ENCODE peak calls at places on chromosomes 2 and 18, in eight cellular contexts. N is heart right ventricle; B is aorta; W is A673; O is CD8-positive, alpha-beta memory T cell; L is gastrocnemius medialis; C is lung; D is thoracic aorta. X is an unnamed sample. For H3K4me1, the result is how much of the 10 kb centered on the place peaks cover.

GRCh38 chr2:158459161-158460003 is 2.6 kb downstream of the PKP4 start:
- DNase-seq in N (no peak), B (no peak), W (peak), O (no peak), L (no peak), C (no peak), D (no peak), X (no peak)

GRCh38 chr2:218621007-218621406 is 13.3 kb downstream of the PLCD4 start:
- DNase-seq in N (no peak), B (no peak), W (no peak), O (no peak), L (peak), C (no peak), D (no peak), X (no peak)

GRCh38 chr2:160859086-160859485 is 301.1 kb upstream of the TANK start:
- DNase-seq in N (no peak), B (no peak), W (peak), O (no peak), L (no peak), C (no peak), D (no peak), X (no peak)

GRCh38 chr2:45170191-45170975 is 161.1 kb upstream of the SIX2 start:
- DNase-seq in N (no peak), B (no peak), W (no peak), O (no peak), L (no peak), C (no peak), D (no peak), X (no peak)

GRCh38 chr2:27638709-27639108 is 9.9 kb downstream of the GPN1 start:
- DNase-seq in N (no peak), B (no peak), W (no peak), O (no peak), L (no peak), C (no peak), D (no peak), X (no peak)

GRCh38 chr2:42941633-42942176 is 149.3 kb upstream of the HAAO start:
- DNase-seq in N (no peak), B (no peak), W (no peak), O (no peak), L (no peak), C (no peak), D (no peak), X (no peak)

GRCh38 chr2:48569433-48569832 is 39.5 kb downstream of the STON1 start:
- DNase-seq in N (no peak), B (no peak), W (no peak), O (no peak), L (no peak), C (no peak), D (no peak), X (no peak)

GRCh38 chr2:37663390-37663789 is 8.1 kb downstream of the CDC42EP3 start:
- DNase-seq in N (no peak), B (no peak), W (no peak), O (no peak), L (no peak), C (no peak), D (no peak), X (no peak)

GRCh38 chr2:138503087-138503442 is 1.5 kb downstream of the SPOPL start:
- DNase-seq in N (no peak), B (no peak), W (peak), O (no peak), L (no peak), C (no peak), D (no peak), X (peak)

GRCh38 chr2:219441451-219442205 is 7.0 kb downstream of the SPEG start:
- DNase-seq in N (no peak), B (peak), W (peak), O (peak), L (no peak), C (no peak), D (no peak), X (no peak)

GRCh38 chr2:15485949-15486348 is 75.2 kb downstream of the NBAS start:
- DNase-seq in N (no peak), B (no peak), W (no peak), O (no peak), L (no peak), C (no peak), D (no peak), X (no peak)

GRCh38 chr2:85852078-85852790 is 36.6 kb downstream of the ST3GAL5 start:
- DNase-seq in N (no peak), B (no peak), W (no peak), O (no peak), L (no peak), C (no peak), D (no peak), X (no peak)

GRCh38 chr2:205754924-205755321 is 72.6 kb downstream of the NRP2 start:
- DNase-seq in N (no peak), B (no peak), W (no peak), O (no peak), L (no peak), C (no peak), D (no peak), X (peak)

GRCh38 chr2:97713296-97714083 is at the start of gene ZAP70:
- DNase-seq in N (no peak), B (peak), W (no peak), O (peak), L (no peak), C (no peak), D (no peak), X (peak)

GRCh38 chr18:5894613-5895299 is 566 bp downstream of the TMEM200C start:
- DNase-seq in N (peak), B (peak), W (no peak), O (no peak), L (no peak), C (no peak), D (no peak), X (no peak)

GRCh38 chr2:228493852-228494251 is 312.4 kb upstream of the SPHKAP start:
- DNase-seq in N (no peak), B (no peak), W (no peak), O (no peak), L (no peak), C (no peak), D (no peak), X (no peak)

GRCh38 chr2:29064746-29065478 is 9.4 kb downstream of the PCARE start:
- DNase-seq in N (no peak), B (no peak), W (no peak), O (no peak), L (no peak), C (no peak), D (no peak), X (no peak)

GRCh38 chr18:46053368-46054095 is 18.5 kb downstream of the PSTPIP2 start:
- DNase-seq in N (no peak), B (no peak), W (no peak), O (no peak), L (no peak), C (no peak), D (no peak), X (no peak)

GRCh38 chr2:201358684-201359083 is 1.5 kb upstream of the FLACC1 start:
- DNase-seq in N (no peak), B (no peak), W (no peak), O (no peak), L (no peak), C (no peak), D (no peak), X (no peak)

GRCh38 chr2:217313386-217313785 is 453.5 kb upstream of the TNP1 start:
- DNase-seq in N (no peak), B (no peak), W (no peak), O (no peak), L (no peak), C (no peak), D (no peak), X (no peak)

GRCh38 chr2:67599561-67599960 is 202.4 kb downstream of the ETAA1 start:
- DNase-seq in N (no peak), B (no peak), W (no peak), O (no peak), L (no peak), C (no peak), D (no peak), X (no peak)

GRCh38 chr2:212712991-212713390 is 174.4 kb upstream of the ERBB4 start:
- DNase-seq in N (no peak), B (no peak), W (no peak), O (no peak), L (no peak), C (no peak), D (no peak), X (no peak)

GRCh38 chr2:27152796-27153464 is 4.1 kb downstream of the TCF23 start:
- DNase-seq in N (no peak), B (no peak), W (no peak), O (no peak), L (no peak), C (no peak), D (no peak), X (peak)

GRCh38 chr2:190682168-190682567 is 33.3 kb downstream of the NAB1 start:
- DNase-seq in N (no peak), B (no peak), W (no peak), O (no peak), L (no peak), C (no peak), D (no peak), X (no peak)

GRCh38 chr18:36391426-36392145 is 94.1 kb downstream of the FHOD3 start:
- DNase-seq in N (no peak), B (no peak), W (no peak), O (no peak), L (no peak), C (no peak), D (no peak), X (no peak)

GRCh38 chr2:27943138-27943537 is 52.6 kb downstream of the BABAM2 start:
- DNase-seq in N (no peak), B (no peak), W (no peak), O (no peak), L (no peak), C (no peak), D (no peak), X (no peak)

GRCh38 chr2:223166975-223167650 is 115.1 kb downstream of the KCNE4 start:
- DNase-seq in N (no peak), B (no peak), W (no peak), O (no peak), L (no peak), C (no peak), D (no peak), X (no peak)

GRCh38 chr2:48423376-48423775 is 106.6 kb upstream of the STON1 start:
- DNase-seq in N (no peak), B (no peak), W (no peak), O (no peak), L (no peak), C (no peak), D (no peak), X (no peak)

GRCh38 chr18:21074336-21075323 is 37.0 kb downstream of the ROCK1 start:
- DNase-seq in N (no peak), B (no peak), W (peak), O (no peak), L (no peak), C (no peak), D (no peak), X (no peak)

GRCh38 chr2:55995206-55995605 is 71.6 kb upstream of the EFEMP1 start:
- DNase-seq in N (no peak), B (no peak), W (no peak), O (no peak), L (no peak), C (no peak), D (no peak), X (no peak)

GRCh38 chr2:66567742-66568141 is 132.8 kb downstream of the MEIS1 start:
- DNase-seq in N (no peak), B (no peak), W (no peak), O (no peak), L (no peak), C (no peak), D (no peak), X (no peak)
- H3K4me1 ChIP-seq in N (under half), B (under half), W (half or more), O (under half), L (under half), C (under half), D (under half), X (under half)

DNA sequence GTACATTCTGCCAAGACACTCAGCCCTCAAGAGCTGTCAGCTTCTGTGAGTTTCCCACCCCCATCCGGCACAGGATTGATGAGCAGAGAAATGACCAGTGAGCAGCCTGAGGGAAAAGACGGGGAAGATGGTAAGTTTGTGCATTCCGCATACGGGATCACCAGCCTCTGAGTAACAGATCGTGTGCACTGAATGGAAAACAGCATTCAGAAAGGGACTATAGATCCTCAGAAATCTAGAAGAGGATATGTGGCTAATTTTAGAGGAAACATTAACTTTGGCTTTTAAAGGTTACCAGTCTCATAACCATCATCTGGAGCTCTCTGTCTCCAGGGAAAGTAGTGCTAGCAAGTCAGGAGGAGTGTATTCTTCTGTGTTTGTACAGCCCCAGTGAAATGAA is 326.0 kb downstream of the TGIF1 start:
- DNase-seq in N (no peak), B (no peak), W (no peak), O (no peak), L (no peak), C (no peak), D (no peak), X (no peak)
- H3K27ac ChIP-seq in N (no peak), B (no peak), W (peak), O (no peak), L (no peak), C (no peak), D (no peak), X (no peak)

DNA sequence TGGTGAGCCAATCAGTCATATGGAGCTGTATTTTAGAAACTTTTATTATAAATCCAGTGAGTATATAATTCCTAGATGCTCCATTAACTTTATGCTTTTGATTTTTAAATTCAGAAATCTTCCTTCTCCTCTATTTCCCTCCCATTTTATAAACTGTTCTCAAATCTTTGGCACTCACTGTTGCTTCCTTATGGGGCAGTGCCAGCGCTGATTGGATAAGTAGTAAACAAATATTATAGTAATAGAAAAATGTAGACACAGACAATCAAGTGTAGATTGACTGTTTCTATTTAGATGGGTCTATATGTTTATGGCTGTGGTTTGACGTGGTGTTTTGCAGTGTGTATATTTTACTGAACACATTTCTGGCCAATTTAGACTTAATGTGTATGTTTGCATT is 36.6 kb downstream of the LYPD6B start:
- DNase-seq in N (no peak), B (no peak), W (no peak), O (no peak), L (no peak), C (no peak), D (no peak), X (no peak)
- H3K4me1 ChIP-seq in N (under half), B (under half), W (under half), O (under half), L (under half), C (under half), D (under half), X (under half)

GRCh38 chr2:232139786-232140562 is 178.5 kb downstream of the DIS3L2 start:
- DNase-seq in N (no peak), B (no peak), W (no peak), O (no peak), L (no peak), C (no peak), D (no peak), X (no peak)

GRCh38 chr2:232137748-232138147 is 176.2 kb downstream of the DIS3L2 start:
- DNase-seq in N (no peak), B (no peak), W (peak), O (no peak), L (no peak), C (no peak), D (no peak), X (no peak)

GRCh38 chr2:232139171-232139594 is 177.7 kb downstream of the DIS3L2 start:
- DNase-seq in N (no peak), B (no peak), W (no peak), O (no peak), L (no peak), C (no peak), D (no peak), X (no peak)

GRCh38 chr2:232137346-232137745 is 175.8 kb downstream of the DIS3L2 start:
- DNase-seq in N (no peak), B (no peak), W (no peak), O (no peak), L (no peak), C (no peak), D (no peak), X (no peak)

GRCh38 chr2:232138441-232138840 is 176.9 kb downstream of the DIS3L2 start:
- DNase-seq in N (no peak), B (no peak), W (no peak), O (no peak), L (no peak), C (no peak), D (no peak), X (no peak)
- H3K27ac ChIP-seq in N (no peak), B (no peak), W (no peak), O (no peak), L (no peak), C (no peak), D (no peak), X (no peak)

GRCh38 chr2:127100261-127101047 is 6.5 kb downstream of the BIN1 start:
- DNase-seq in N (no peak), B (peak), W (no peak), O (no peak), L (no peak), C (no peak), D (no peak), X (peak)

GRCh38 chr2:127102464-127103242 is 4.3 kb downstream of the BIN1 start:
- DNase-seq in N (no peak), B (peak), W (no peak), O (no peak), L (no peak), C (no peak), D (no peak), X (no peak)

GRCh38 chr2:127103243-127104165 is 3.5 kb downstream of the BIN1 start:
- DNase-seq in N (no peak), B (peak), W (no peak), O (no peak), L (peak), C (no peak), D (no peak), X (no peak)

GRCh38 chr2:127101756-127102463 is 5.0 kb downstream of the BIN1 start:
- DNase-seq in N (no peak), B (peak), W (no peak), O (no peak), L (no peak), C (no peak), D (no peak), X (no peak)

GRCh38 chr2:127101048-127101611 is 5.8 kb downstream of the BIN1 start:
- DNase-seq in N (no peak), B (no peak), W (no peak), O (no peak), L (no peak), C (no peak), D (no peak), X (no peak)
- H3K4me1 ChIP-seq in N (under half), B (under half), W (under half), O (under half), L (half or more), C (under half), D (under half), X (under half)

X was measured in small intestine.